ENCODE peak calls at places on chromosome 18, in nine cellular contexts. P, T, Z, K, V, X, H, N and E are unnamed samples.

GRCh38 chr18:46469186-46469915 is 187.7 kb downstream of the LOXHD1 start:
- DNase-seq in P (no peak), T (no peak), Z (peak; percentile 88), K (peak; percentile 64), V (peak; percentile 77), X (no peak), H (no peak), N (no peak), E (no peak)

GRCh38 chr18:26091047-26091630 is 726 bp upstream of the SS18 start:
- DNase-seq in P (no peak), T (no peak), Z (peak; percentile 81), K (no peak), V (no peak), X (peak; percentile 69), H (no peak), N (no peak), E (peak; percentile 85)

GRCh38 chr18:44229693-44230108 is 451.0 kb upstream of the SETBP1 start:
- DNase-seq in P (peak; percentile 11), T (no peak), Z (peak; percentile 61), K (peak; percentile 83), V (peak; percentile 86), X (no peak), H (no peak), N (no peak), E (peak; percentile 53)

GRCh38 chr18:48973731-48974130 is 23.0 kb upstream of the SMAD7 start:
- DNase-seq in P (no peak), T (no peak), Z (no peak), K (no peak), V (no peak), X (no peak), H (no peak), N (no peak), E (no peak)

GRCh38 chr18:10017048-10017447 is 103.2 kb downstream of the VAPA start:
- DNase-seq in P (no peak), T (no peak), Z (no peak), K (no peak), V (no peak), X (no peak), H (no peak), N (no peak), E (no peak)

GRCh38 chr18:59448546-59448945 is 89.5 kb upstream of the LMAN1 start:
- DNase-seq in P (no peak), T (no peak), Z (no peak), K (no peak), V (no peak), X (no peak), H (no peak), N (no peak), E (no peak)

GRCh38 chr18:10057808-10058791 is 144.3 kb downstream of the VAPA start:
- DNase-seq in P (no peak), T (no peak), Z (peak; percentile 74), K (peak; percentile 57), V (no peak), X (peak; percentile 81), H (no peak), N (no peak), E (no peak)

GRCh38 chr18:58183226-58183625 is 139.2 kb downstream of the NEDD4L start:
- DNase-seq in P (no peak), T (no peak), Z (no peak), K (no peak), V (no peak), X (no peak), H (no peak), N (no peak), E (no peak)

GRCh38 chr18:21489919-21490495 is 110.5 kb downstream of the ESCO1 start:
- DNase-seq in P (no peak), T (no peak), Z (no peak), K (no peak), V (no peak), X (peak; percentile 9), H (no peak), N (no peak), E (no peak)

GRCh38 chr18:1914489-1914888 is 656.8 kb downstream of the METTL4 start:
- DNase-seq in P (no peak), T (no peak), Z (peak; percentile 50), K (no peak), V (no peak), X (no peak), H (no peak), N (no peak), E (no peak)

GRCh38 chr18:12231986-12232385 is 22.2 kb upstream of the CIDEA start:
- DNase-seq in P (no peak), T (no peak), Z (no peak), K (no peak), V (no peak), X (no peak), H (no peak), N (no peak), E (no peak)

GRCh38 chr18:13268035-13268700 is 49.6 kb downstream of the LDLRAD4 start:
- DNase-seq in P (no peak), T (no peak), Z (no peak), K (peak; percentile 78), V (no peak), X (peak; percentile 79), H (no peak), N (peak; percentile 33), E (peak; percentile 70)

GRCh38 chr18:49082714-49083688 is 132.2 kb upstream of the SMAD7 start:
- DNase-seq in P (no peak), T (no peak), Z (no peak), K (no peak), V (no peak), X (no peak), H (no peak), N (no peak), E (no peak)

GRCh38 chr18:2424420-2424819 is 146.9 kb downstream of the METTL4 start:
- DNase-seq in P (no peak), T (no peak), Z (no peak), K (no peak), V (no peak), X (no peak), H (no peak), N (no peak), E (no peak)

GRCh38 chr18:74567805-74568204 is 29.9 kb upstream of the ZNF407 start:
- DNase-seq in P (no peak), T (no peak), Z (no peak), K (no peak), V (no peak), X (no peak), H (no peak), N (no peak), E (no peak)

GRCh38 chr18:59575995-59576394 is 121.2 kb downstream of the CCBE1 start:
- DNase-seq in P (no peak), T (no peak), Z (no peak), K (no peak), V (no peak), X (no peak), H (no peak), N (no peak), E (no peak)

GRCh38 chr18:13614701-13615288 is 111.6 kb downstream of the FAM210A start:
- DNase-seq in P (no peak), T (peak; percentile 71), Z (no peak), K (no peak), V (no peak), X (peak; percentile 31), H (no peak), N (no peak), E (no peak)

GRCh38 chr18:48700222-48700845 is 161.5 kb downstream of the CTIF start:
- DNase-seq in P (no peak), T (no peak), Z (no peak), K (no peak), V (no peak), X (no peak), H (no peak), N (no peak), E (no peak)

GRCh38 chr18:74310411-74310810 is 5.2 kb upstream of the C18orf63 start:
- DNase-seq in P (no peak), T (peak; percentile 25), Z (peak; percentile 76), K (no peak), V (peak; percentile 14), X (peak; percentile 41), H (no peak), N (no peak), E (no peak)

GRCh38 chr18:75247041-75247551 is 36.5 kb downstream of the TSHZ1 start:
- DNase-seq in P (no peak), T (no peak), Z (peak; percentile 14), K (no peak), V (no peak), X (no peak), H (no peak), N (no peak), E (no peak)

GRCh38 chr18:38900445-38900844 is 1334.8 kb upstream of the CELF4 start:
- DNase-seq in P (no peak), T (no peak), Z (no peak), K (no peak), V (no peak), X (no peak), H (no peak), N (no peak), E (no peak)

GRCh38 chr18:55265916-55266488 is 306.7 kb upstream of the CCDC68 start:
- DNase-seq in P (no peak), T (peak; percentile 14), Z (no peak), K (no peak), V (no peak), X (no peak), H (no peak), N (no peak), E (no peak)

GRCh38 chr18:74579704-74580103 is 18.0 kb upstream of the ZNF407 start:
- DNase-seq in P (no peak), T (no peak), Z (no peak), K (no peak), V (no peak), X (no peak), H (no peak), N (no peak), E (no peak)

GRCh38 chr18:22848618-22849017 is 84.5 kb upstream of the RBBP8 start:
- DNase-seq in P (no peak), T (no peak), Z (peak; percentile 97), K (no peak), V (no peak), X (no peak), H (no peak), N (no peak), E (no peak)